ENCODE peak calls at places on chromosomes 13 and 19, in six cellular contexts. N is adrenal gland, T is psoas muscle, R is A549, B is cardiac muscle cell, S is SK-N-SH. F is an unnamed sample. For H3K4me1, the result is how much of the 10 kb centered on the place peaks cover.

GRCh38 chr19:5621311-5621944 is 1.1 kb downstream of the SAFB2 start:
- DNase-seq in N (peak), T (no peak), R (no peak), B (no peak), S (no peak), F (no peak)

GRCh38 chr19:12779162-12779993 is 4.0 kb upstream of the HOOK2 start:
- DNase-seq in N (no peak), T (peak), R (peak), B (peak), S (peak), F (no peak)

GRCh38 chr19:39645800-39646411 is 9.8 kb upstream of the LGALS16 start:
- DNase-seq in N (no peak), T (no peak), R (no peak), B (peak), S (no peak), F (no peak)

GRCh38 chr13:26965976-26966375 is 205.4 kb upstream of the GPR12 start:
- DNase-seq in N (no peak), T (no peak), R (no peak), B (no peak), S (no peak), F (no peak)

GRCh38 chr19:17332677-17333581 is 1.7 kb downstream of the ANO8 start:
- DNase-seq in N (no peak), T (no peak), R (peak), B (peak), S (peak), F (no peak)

GRCh38 chr13:95676100-95676774 is 702 bp upstream of the DNAJC3 start:
- DNase-seq in N (peak), T (no peak), R (peak), B (no peak), S (no peak), F (no peak)

GRCh38 chr19:10473192-10473591 is 30.0 kb downstream of the KEAP1 start:
- DNase-seq in N (no peak), T (no peak), R (no peak), B (no peak), S (no peak), F (no peak)

GRCh38 chr13:105972306-105972721 is 563.1 kb downstream of the EFNB2 start:
- DNase-seq in N (no peak), T (no peak), R (no peak), B (no peak), S (no peak), F (peak)

GRCh38 chr19:42076375-42076944 is 494 bp downstream of the ZNF574 start:
- DNase-seq in N (no peak), T (no peak), R (no peak), B (no peak), S (no peak), F (no peak)

GRCh38 chr13:37540228-37540627 is 58.3 kb downstream of the POSTN start:
- DNase-seq in N (no peak), T (no peak), R (no peak), B (no peak), S (no peak), F (no peak)

GRCh38 chr13:97932006-97932405 is 21.5 kb upstream of the IPO5 start:
- DNase-seq in N (no peak), T (no peak), R (no peak), B (no peak), S (no peak), F (no peak)

GRCh38 chr19:51904331-51905165 is at the start of gene ZNF649:
- DNase-seq in N (peak), T (peak), R (peak), B (peak), S (peak), F (peak)

GRCh38 chr19:51901860-51902259 is 3.0 kb downstream of the ZNF649 start:
- DNase-seq in N (no peak), T (no peak), R (no peak), B (no peak), S (no peak), F (no peak)

GRCh38 chr19:51903192-51903591 is 1.6 kb downstream of the ZNF649 start:
- DNase-seq in N (no peak), T (no peak), R (no peak), B (no peak), S (no peak), F (no peak)
- H3K4me1 ChIP-seq in N (under half), T (under half), R (under half), B (under half), S (under half), F (under half)

GRCh38 chr13:113098163-113098732 is 7.3 kb upstream of the F7 start:
- DNase-seq in N (no peak), T (no peak), R (no peak), B (no peak), S (no peak), F (no peak)
- TF ChIP-seq CTCF in N (no peak), T (no peak), R (no peak), B (no peak), S (no peak), F (no peak)

GRCh38 chr13:80783926-80784325 is 443.0 kb upstream of the SPRY2 start:
- DNase-seq in N (no peak), T (no peak), R (no peak), B (no peak), S (no peak), F (no peak)
- H3K4me1 ChIP-seq in N (under half), T (under half), R (under half), B (under half), S (under half), F (under half)

GRCh38 chr19:37763488-37763887 is 15.9 kb downstream of the ZNF573 start:
- DNase-seq in N (no peak), T (no peak), R (no peak), B (no peak), S (no peak), F (no peak)
- TF ChIP-seq CTCF in N (no peak), T (no peak), R (no peak), B (no peak), S (no peak), F (no peak)

F was measured in esophagus muscularis mucosa.